ENCODE peak calls at places on chromosomes 2 and 18, in eight cellular contexts. U, Q, E, R, K, G, D and W are unnamed samples.

GRCh38 chr2:9660154-9660553 is 29.4 kb upstream of the YWHAQ start:
- DNase-seq in D (no peak), Q (no peak), K (no peak), U (no peak), G (no peak), E (no peak), R (no peak), W (no peak)

GRCh38 chr18:9787716-9788115 is 79.6 kb downstream of the RAB31 start:
- DNase-seq in K (no peak), D (no peak), E (no peak), U (no peak), R (no peak), Q (no peak), G (no peak), W (no peak)

GRCh38 chr2:220053919-220054318 is 426.5 kb downstream of the SLC4A3 start:
- DNase-seq in Q (no peak), D (no peak), U (no peak), K (no peak), R (no peak), E (no peak), G (no peak), W (no peak)

GRCh38 chr18:21740724-21741510 is at the start of gene MIB1:
- DNase-seq in Q (no peak), K (no peak), G (peak), E (peak), R (peak), D (peak), U (peak), W (no peak)

GRCh38 chr2:224861266-224861665 is 145.1 kb upstream of the CCDC195 start:
- DNase-seq in U (no peak), E (no peak), R (no peak), D (no peak), Q (no peak), G (no peak), K (no peak), W (peak)

GRCh38 chr2:182393361-182393760 is 33.5 kb downstream of the PDE1A start:
- DNase-seq in E (no peak), U (no peak), K (no peak), Q (no peak), R (no peak), G (no peak), D (no peak), W (no peak)

GRCh38 chr18:61602836-61603235 is 269.6 kb downstream of the CDH20 start:
- DNase-seq in K (no peak), U (no peak), E (no peak), G (no peak), D (no peak), R (no peak), Q (no peak), W (peak)

GRCh38 chr2:72988726-72989273 is 71.5 kb downstream of the EMX1 start:
- DNase-seq in E (no peak), U (no peak), D (no peak), Q (no peak), K (no peak), R (no peak), G (no peak), W (no peak)

GRCh38 chr18:70419526-70419925 is 130.7 kb downstream of the SOCS6 start:
- DNase-seq in R (no peak), D (no peak), K (no peak), G (no peak), U (peak), Q (no peak), E (no peak), W (peak)

GRCh38 chr2:236882074-236882473 is 203.6 kb upstream of the COPS8 start:
- DNase-seq in G (no peak), Q (no peak), D (no peak), R (no peak), K (no peak), U (no peak), E (no peak), W (no peak)

GRCh38 chr2:54878182-54878581 is 154.7 kb downstream of the EML6 start:
- DNase-seq in D (no peak), E (peak), R (no peak), G (no peak), Q (no peak), U (no peak), K (no peak), W (no peak)

GRCh38 chr2:120809576-120810440 is 74.1 kb downstream of the GLI2 start:
- DNase-seq in Q (no peak), U (no peak), D (no peak), E (no peak), K (no peak), G (no peak), R (no peak), W (no peak)

GRCh38 chr2:174035981-174036742 is 71.0 kb upstream of the SP3 start:
- DNase-seq in E (no peak), G (no peak), K (no peak), R (no peak), U (no peak), Q (no peak), D (no peak), W (peak)

GRCh38 chr2:230441188-230441897 is 25.3 kb downstream of the SP100 start:
- DNase-seq in R (no peak), E (no peak), G (no peak), K (peak), D (no peak), U (no peak), Q (peak), W (no peak)

GRCh38 chr2:216405588-216405987 is 6.7 kb upstream of the SMARCAL1 start:
- DNase-seq in U (no peak), R (no peak), D (no peak), K (no peak), G (no peak), Q (no peak), E (no peak), W (peak)

GRCh38 chr2:19876751-19877150 is 25.0 kb downstream of the TTC32 start:
- DNase-seq in G (no peak), D (no peak), Q (no peak), R (no peak), K (no peak), U (no peak), E (no peak), W (no peak)

GRCh38 chr2:191165190-191165643 is 14.4 kb upstream of the STAT4 start:
- DNase-seq in E (peak), R (no peak), Q (peak), D (no peak), U (peak), K (no peak), G (no peak), W (peak)

GRCh38 chr2:98118161-98118560 is 31.2 kb downstream of the VWA3B start:
- DNase-seq in Q (no peak), U (peak), G (no peak), E (no peak), D (no peak), K (no peak), R (no peak), W (peak)

GRCh38 chr18:62999392-62999791 is 284.1 kb downstream of the PHLPP1 start:
- DNase-seq in Q (no peak), E (no peak), K (no peak), D (no peak), R (no peak), U (peak), G (no peak), W (no peak)

GRCh38 chr2:237774811-237775553 is 23.6 kb upstream of the RBM44 start:
- DNase-seq in R (no peak), E (peak), G (no peak), U (peak), Q (peak), K (no peak), D (no peak), W (peak)

GRCh38 chr2:161115605-161116097 is 44.6 kb upstream of the TANK start:
- DNase-seq in R (no peak), U (no peak), Q (no peak), E (no peak), K (no peak), G (no peak), D (no peak), W (no peak)

GRCh38 chr2:180591947-180592346 is 388.5 kb upstream of the UBE2E3 start:
- DNase-seq in Q (no peak), D (no peak), G (no peak), E (no peak), R (no peak), U (no peak), K (no peak), W (no peak)

GRCh38 chr2:102094917-102095316 is 47.6 kb upstream of the IL1R1 start:
- DNase-seq in K (no peak), R (no peak), G (no peak), Q (no peak), D (no peak), U (peak), E (no peak), W (peak)

GRCh38 chr2:207311316-207312005 is 145.7 kb upstream of the KLF7 start:
- DNase-seq in R (no peak), G (no peak), K (no peak), Q (no peak), D (no peak), U (peak), E (peak), W (peak)

GRCh38 chr18:75179819-75180600 is 28.9 kb downstream of the PTGR3 start:
- DNase-seq in G (no peak), K (no peak), E (no peak), Q (no peak), D (no peak), U (no peak), R (no peak), W (no peak)

GRCh38 chr18:77899972-77900754 is 650.5 kb downstream of the GALR1 start:
- DNase-seq in D (peak), G (peak), U (peak), Q (peak), E (peak), R (no peak), K (peak), W (peak)

GRCh38 chr18:3604626-3605408 is 154.8 kb downstream of the TGIF1 start:
- DNase-seq in D (no peak), U (peak), Q (peak), G (no peak), K (no peak), R (no peak), E (no peak), W (peak)

GRCh38 chr2:174729797-174730529 is 34.3 kb downstream of the CHRNA1 start:
- DNase-seq in E (no peak), K (peak), G (no peak), U (no peak), Q (peak), D (no peak), R (no peak), W (no peak)

GRCh38 chr2:119598576-119598975 is 54.3 kb downstream of the CFAP221 start:
- DNase-seq in G (no peak), U (peak), R (no peak), D (no peak), E (no peak), K (no peak), Q (no peak), W (no peak)

GRCh38 chr18:58226476-58226875 is 182.4 kb downstream of the NEDD4L start:
- DNase-seq in K (no peak), E (no peak), D (no peak), G (no peak), R (no peak), Q (no peak), U (no peak), W (no peak)